ENCODE peak calls at places on chromosomes 2 and 18, in seven cellular contexts. One of them, this sample, is unnamed.
A peak's percentile ranks its signal among the peaks of the same experiment; 100 is the strongest.

GRCh38 chr2:134762508-134762907 is 43.7 kb upstream of the TMEM163 start:
- DNase-seq in GM06990: no peak
- DNase-seq in stomach: no peak
- DNase-seq in AG10803: no peak
- DNase-seq in Panc1: no peak
- DNase-seq in spleen: no peak
- DNase-seq in fibroblast of mammary gland: no peak
- DNase-seq in this sample: no peak

GRCh38 chr2:28643911-28644334 is 107.7 kb upstream of the PPP1CB start:
- DNase-seq in GM06990: no peak
- DNase-seq in fibroblast of mammary gland: peak; percentile 85
- DNase-seq in Panc1: no peak
- DNase-seq in AG10803: peak; percentile 85
- DNase-seq in stomach: peak; percentile 48
- DNase-seq in spleen: no peak
- DNase-seq in this sample: no peak

GRCh38 chr2:187169108-187169713 is 278.8 kb downstream of the CALCRL start:
- DNase-seq in stomach: no peak
- DNase-seq in GM06990: peak; percentile 65
- DNase-seq in fibroblast of mammary gland: no peak
- DNase-seq in Panc1: no peak
- DNase-seq in spleen: no peak
- DNase-seq in AG10803: no peak
- DNase-seq in this sample: no peak

GRCh38 chr2:46335404-46335965 is 38.3 kb downstream of the EPAS1 start:
- DNase-seq in AG10803: peak; percentile 83
- DNase-seq in fibroblast of mammary gland: peak; percentile 90
- DNase-seq in spleen: no peak
- DNase-seq in stomach: no peak
- DNase-seq in Panc1: no peak
- DNase-seq in GM06990: no peak
- DNase-seq in this sample: peak; percentile 81

GRCh38 chr2:231134910-231135650 is 10.2 kb upstream of the HTR2B start:
- DNase-seq in spleen: no peak
- DNase-seq in Panc1: no peak
- DNase-seq in stomach: no peak
- DNase-seq in fibroblast of mammary gland: no peak
- DNase-seq in GM06990: no peak
- DNase-seq in AG10803: no peak
- DNase-seq in this sample: no peak

GRCh38 chr2:67867735-67868134 is 195.1 kb downstream of the C1D start:
- DNase-seq in GM06990: no peak
- DNase-seq in AG10803: peak; percentile 22
- DNase-seq in fibroblast of mammary gland: peak; percentile 70
- DNase-seq in Panc1: no peak
- DNase-seq in spleen: no peak
- DNase-seq in stomach: no peak
- DNase-seq in this sample: no peak

GRCh38 chr18:12452801-12453200 is 45.1 kb downstream of the PRELID3A start:
- DNase-seq in spleen: no peak
- DNase-seq in AG10803: no peak
- DNase-seq in fibroblast of mammary gland: no peak
- DNase-seq in stomach: no peak
- DNase-seq in GM06990: no peak
- DNase-seq in Panc1: no peak
- DNase-seq in this sample: no peak

GRCh38 chr2:241123816-241124536 is 21.9 kb upstream of the MTERF4 start:
- DNase-seq in spleen: no peak
- DNase-seq in fibroblast of mammary gland: no peak
- DNase-seq in Panc1: no peak
- DNase-seq in stomach: peak; percentile 87
- DNase-seq in AG10803: no peak
- DNase-seq in GM06990: no peak
- DNase-seq in this sample: no peak

GRCh38 chr2:11288431-11288830 is 56.0 kb downstream of the ROCK2 start:
- DNase-seq in fibroblast of mammary gland: no peak
- DNase-seq in spleen: no peak
- DNase-seq in GM06990: no peak
- DNase-seq in Panc1: no peak
- DNase-seq in stomach: no peak
- DNase-seq in AG10803: no peak
- DNase-seq in this sample: no peak

DNA sequence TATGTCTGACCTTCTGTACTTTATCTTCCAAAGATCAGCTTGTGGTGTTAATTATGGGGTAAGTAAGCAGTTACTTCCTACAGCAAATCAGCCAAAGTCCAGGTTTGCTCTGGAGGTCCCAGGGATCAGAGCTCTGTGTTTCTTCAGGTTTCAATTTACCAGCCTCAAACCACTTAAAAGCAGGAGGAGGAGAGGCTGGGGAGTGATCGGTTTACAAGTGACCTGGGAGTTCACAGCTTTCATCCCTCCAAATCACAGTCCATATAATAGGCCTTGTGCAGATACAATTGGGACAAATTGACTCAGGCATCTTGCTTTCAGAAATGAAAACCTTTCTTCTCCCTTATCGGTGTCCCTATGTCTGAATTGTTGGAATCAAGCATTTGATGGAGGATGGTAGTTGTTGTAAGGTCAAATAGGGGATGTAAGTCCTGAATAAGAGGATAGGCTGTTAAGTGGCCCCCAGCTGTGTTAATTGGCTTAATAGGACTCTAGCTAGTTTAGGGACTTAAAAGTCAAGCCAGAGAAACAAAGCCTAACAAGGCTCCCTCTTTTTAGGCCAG is 188.0 kb upstream of the NT5C1B start:
- DNase-seq in AG10803: no peak
- DNase-seq in spleen: no peak
- DNase-seq in stomach: no peak
- DNase-seq in Panc1: no peak
- DNase-seq in GM06990: no peak
- DNase-seq in fibroblast of mammary gland: no peak
- DNase-seq in this sample: no peak
- TF ChIP-seq CTCF in AG10803: no peak
- TF ChIP-seq CTCF in spleen: no peak
- TF ChIP-seq CTCF in stomach: no peak
- TF ChIP-seq CTCF in Panc1: no peak
- TF ChIP-seq CTCF in GM06990: no peak
- TF ChIP-seq CTCF in fibroblast of mammary gland: no peak
- TF ChIP-seq CTCF in this sample: no peak

GRCh38 chr2:113391073-113391472 is 46.4 kb upstream of the ZNG1B start:
- DNase-seq in stomach: no peak
- DNase-seq in Panc1: no peak
- DNase-seq in AG10803: no peak
- DNase-seq in fibroblast of mammary gland: no peak
- DNase-seq in spleen: no peak
- DNase-seq in GM06990: no peak
- DNase-seq in this sample: no peak
- H3K4me3 ChIP-seq in stomach: no peak overlapping the region
- H3K4me3 ChIP-seq in Panc1: no peak overlapping the region
- H3K4me3 ChIP-seq in AG10803: no peak overlapping the region
- H3K4me3 ChIP-seq in fibroblast of mammary gland: no peak overlapping the region
- H3K4me3 ChIP-seq in spleen: no peak overlapping the region
- H3K4me3 ChIP-seq in GM06990: no peak overlapping the region
- H3K4me3 ChIP-seq in this sample: no peak overlapping the region

GRCh38 chr2:203238711-203239526 is at the start of gene CYP20A1:
- DNase-seq in spleen: peak; percentile 100
- DNase-seq in stomach: peak; percentile 97
- DNase-seq in AG10803: peak; percentile 96
- DNase-seq in GM06990: peak; percentile 99
- DNase-seq in fibroblast of mammary gland: peak; percentile 92
- DNase-seq in Panc1: peak; percentile 80
- DNase-seq in this sample: peak; percentile 94
- TF ChIP-seq CTCF in spleen: peak; percentile 15
- TF ChIP-seq CTCF in stomach: peak; percentile 51
- TF ChIP-seq CTCF in AG10803: peak; percentile 45
- TF ChIP-seq CTCF in GM06990: no peak
- TF ChIP-seq CTCF in fibroblast of mammary gland: peak; percentile 30
- TF ChIP-seq CTCF in Panc1: peak; percentile 57
- TF ChIP-seq CTCF in this sample: peak; percentile 46

DNA sequence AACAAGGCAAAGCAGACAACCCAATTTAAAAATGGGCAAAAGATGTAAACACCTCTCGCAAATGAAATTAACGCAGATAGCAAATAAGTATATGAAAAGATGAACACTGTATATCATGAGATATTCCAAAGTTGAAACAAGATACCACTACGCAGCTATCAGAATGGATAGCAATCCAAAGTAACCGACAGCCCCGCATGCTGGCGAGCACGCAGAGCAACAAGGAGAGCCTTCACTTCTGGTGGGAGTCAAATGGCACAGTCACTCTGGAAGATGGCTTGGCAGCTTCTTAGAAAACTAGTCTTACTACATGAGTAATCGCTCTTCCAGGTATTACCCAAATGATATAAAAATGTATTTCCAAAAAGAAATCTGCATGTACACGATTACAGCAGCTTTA is 1.4 kb downstream of the NDUFA10 start:
- DNase-seq in Panc1: no peak
- DNase-seq in GM06990: no peak
- DNase-seq in fibroblast of mammary gland: no peak
- DNase-seq in AG10803: no peak
- DNase-seq in spleen: no peak
- DNase-seq in stomach: no peak
- DNase-seq in this sample: no peak
- H3K4me3 ChIP-seq in Panc1: peak overlapping the region; percentile 83
- H3K4me3 ChIP-seq in GM06990: peak overlapping the region; percentile 90
- H3K4me3 ChIP-seq in fibroblast of mammary gland: peak overlapping the region; percentile 90
- H3K4me3 ChIP-seq in AG10803: peak overlapping the region; percentile 67
- H3K4me3 ChIP-seq in spleen: peak overlapping the region; percentile 88
- H3K4me3 ChIP-seq in stomach: peak overlapping the region; percentile 95
- H3K4me3 ChIP-seq in this sample: no peak overlapping the region

DNA sequence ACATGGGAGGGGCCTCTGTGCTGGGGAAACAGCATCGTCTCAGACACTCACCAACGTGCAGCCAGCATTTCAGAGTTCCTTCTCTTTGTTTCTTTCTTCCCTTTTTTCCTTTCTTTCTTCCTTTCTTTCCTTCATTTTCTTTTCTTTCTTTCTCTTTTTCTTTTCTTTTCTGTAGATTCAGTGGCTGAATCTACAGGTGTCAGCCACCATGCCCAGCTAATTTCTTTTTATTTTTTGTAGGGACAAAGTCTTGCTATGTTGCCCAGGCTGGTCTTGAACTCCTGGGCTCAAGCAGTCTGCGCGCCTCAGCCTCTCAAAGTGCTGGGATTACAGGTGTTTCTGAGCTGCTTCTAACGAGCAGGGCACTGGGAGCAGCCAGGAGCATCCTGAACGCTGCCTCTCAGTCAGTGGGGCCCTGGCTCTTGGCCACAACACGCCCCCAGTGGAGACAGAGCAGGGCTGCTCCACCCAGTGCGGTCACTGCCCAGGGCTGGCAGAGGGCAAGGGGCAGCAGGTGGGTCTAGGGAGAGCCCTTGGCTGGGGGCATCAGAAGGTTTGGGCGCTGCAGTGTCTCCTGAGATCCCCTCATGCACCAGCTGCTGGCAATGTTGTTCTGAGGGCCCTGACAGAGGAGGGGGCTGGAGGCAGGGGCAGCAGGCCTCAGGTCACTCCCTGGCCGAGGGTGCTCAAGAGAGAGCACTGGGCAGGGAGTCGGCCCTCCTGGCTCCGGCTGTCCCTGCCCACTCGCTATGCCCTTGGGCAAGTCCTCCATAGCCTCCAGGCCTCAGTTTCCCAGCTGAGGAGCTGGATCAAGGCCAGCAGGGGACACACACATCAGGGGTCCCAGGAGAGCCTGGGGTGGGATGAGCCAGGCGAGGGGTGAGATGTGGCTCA is 4.7 kb upstream of the KLHL30 start:
- DNase-seq in AG10803: no peak
- DNase-seq in Panc1: no peak
- DNase-seq in fibroblast of mammary gland: no peak
- DNase-seq in stomach: no peak
- DNase-seq in spleen: peak; percentile 51
- DNase-seq in GM06990: no peak
- DNase-seq in this sample: no peak
- TF ChIP-seq CTCF in AG10803: no peak
- TF ChIP-seq CTCF in Panc1: no peak
- TF ChIP-seq CTCF in fibroblast of mammary gland: no peak
- TF ChIP-seq CTCF in stomach: no peak
- TF ChIP-seq CTCF in spleen: no peak
- TF ChIP-seq CTCF in GM06990: no peak
- TF ChIP-seq CTCF in this sample: no peak

DNA sequence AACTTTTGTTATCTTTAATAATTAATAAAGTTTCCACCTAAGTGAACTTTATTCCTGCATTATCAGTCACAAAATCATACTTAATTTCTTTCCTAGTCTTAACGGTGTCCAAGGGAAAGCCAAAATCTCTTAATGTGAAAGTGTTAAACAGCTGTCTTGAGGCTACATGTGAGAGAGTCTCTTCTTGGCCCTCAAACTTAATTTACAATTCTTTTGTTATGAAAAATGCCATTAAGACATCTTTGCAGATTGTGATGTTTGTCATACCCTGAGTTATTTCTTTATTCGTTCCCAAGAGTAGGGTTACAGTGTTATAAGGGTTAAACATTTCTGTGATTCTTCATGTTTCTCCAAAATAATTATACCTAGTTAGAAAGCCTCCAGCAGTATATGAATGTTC is 64.6 kb downstream of the ANKRD12 start:
- DNase-seq in fibroblast of mammary gland: no peak
- DNase-seq in AG10803: no peak
- DNase-seq in stomach: no peak
- DNase-seq in spleen: no peak
- DNase-seq in GM06990: no peak
- DNase-seq in Panc1: no peak
- DNase-seq in this sample: no peak
- H3K4me3 ChIP-seq in fibroblast of mammary gland: no peak overlapping the region
- H3K4me3 ChIP-seq in AG10803: no peak overlapping the region
- H3K4me3 ChIP-seq in stomach: no peak overlapping the region
- H3K4me3 ChIP-seq in spleen: no peak overlapping the region
- H3K4me3 ChIP-seq in GM06990: no peak overlapping the region
- H3K4me3 ChIP-seq in Panc1: no peak overlapping the region
- H3K4me3 ChIP-seq in this sample: no peak overlapping the region

This sample was measured in brain microvascular endothelial cell.